ENCODE peak calls at places on chromosomes 2 and 18, in five cellular contexts. X is C1 segment of cervical spinal cord; P is erythroblast; R is GM10248; S is stimulated activated CD4-positive, alpha-beta T cell treated with anti-CD3 and anti-CD28 coated beads, Interleukin-2, amount 100 ng/mL, for 24 hours. W is an unnamed sample.

GRCh38 chr2:60331106-60331809 is 222.2 kb downstream of the BCL11A start:
- DNase-seq in P (no peak), R (no peak), X (no peak), S (no peak), W (no peak)

GRCh38 chr2:206375956-206376355 is 67.4 kb upstream of the ADAM23 start:
- DNase-seq in R (no peak), X (no peak), S (no peak), P (no peak), W (no peak)

GRCh38 chr2:46273225-46273863 is 23.9 kb upstream of the EPAS1 start:
- DNase-seq in S (no peak), P (no peak), R (no peak), X (no peak), W (no peak)

GRCh38 chr18:9066817-9067306 is 35.6 kb upstream of the NDUFV2 start:
- DNase-seq in R (peak), P (no peak), X (no peak), S (no peak), W (no peak)

GRCh38 chr2:69012310-69013122 is 463 bp upstream of the ANTXR1 start:
- DNase-seq in R (peak), P (peak), S (peak), X (peak), W (peak)

GRCh38 chr2:10935953-10936942 is 24.5 kb downstream of the KCNF1 start:
- DNase-seq in X (no peak), S (no peak), R (no peak), P (no peak), W (peak)

GRCh38 chr18:66682855-66683322 is 79.0 kb upstream of the CDH19 start:
- DNase-seq in S (no peak), R (no peak), X (no peak), P (no peak), W (peak)

GRCh38 chr2:149146876-149147275 is 108.4 kb downstream of the LYPD6B start:
- DNase-seq in P (no peak), R (no peak), X (no peak), S (no peak), W (no peak)

GRCh38 chr2:174499365-174499764 is 12.5 kb upstream of the GPR155 start:
- DNase-seq in X (no peak), R (no peak), P (no peak), S (no peak), W (no peak)

W was measured in NCI-H748 treated with DMSO at 0.1 percent for 48 hours.